ENCODE peak calls at places on chromosomes 1 and 21, in four cellular contexts. V, G, E and M are unnamed samples.

GRCh38 chr1:236514703-236515442 is 8.9 kb upstream of the LGALS8 start:
- DNase-seq in E (no peak), V (no peak), G (no peak), M (no peak)

GRCh38 chr1:7384679-7385078 is 386.4 kb upstream of the VAMP3 start:
- DNase-seq in V (no peak), G (no peak), E (no peak), M (peak; percentile 38)

GRCh38 chr1:25556791-25557476 is 13.5 kb downstream of the LDLRAP1 start:
- DNase-seq in E (no peak), V (no peak), G (peak; percentile 56), M (no peak)

GRCh38 chr1:165856606-165857005 is 29.2 kb downstream of the UCK2 start:
- DNase-seq in V (no peak), G (no peak), E (no peak), M (no peak)

GRCh38 chr1:41348394-41348793 is 12.8 kb upstream of the FOXO6 start:
- DNase-seq in G (no peak), E (no peak), V (no peak), M (no peak)

GRCh38 chr1:52032785-52033131 is 852 bp downstream of the KTI12 start:
- DNase-seq in G (peak; percentile 44), V (no peak), E (peak; percentile 80), M (peak; percentile 74)

GRCh38 chr1:116763116-116763786 is 9.0 kb downstream of the CD2 start:
- DNase-seq in V (no peak), G (no peak), E (no peak), M (peak; percentile 29)

GRCh38 chr1:53507115-53507816 is 48.1 kb downstream of the DMRTB1 start:
- DNase-seq in G (no peak), V (no peak), E (no peak), M (no peak)

GRCh38 chr1:33455537-33456301 is 16.7 kb upstream of the ZSCAN20 start:
- DNase-seq in V (no peak), G (peak; percentile 96), E (peak; percentile 63), M (peak; percentile 83)

GRCh38 chr1:155175281-155175926 is 1.8 kb downstream of the TRIM46 start:
- DNase-seq in G (no peak), V (no peak), E (no peak), M (peak; percentile 42)

GRCh38 chr1:229114781-229115417 is 156.0 kb upstream of the RAB4A start:
- DNase-seq in V (no peak), E (no peak), G (no peak), M (no peak)

GRCh38 chr1:31663622-31664452 is 19.2 kb upstream of the PEF1 start:
- DNase-seq in E (peak; percentile 87), G (peak; percentile 47), V (peak; percentile 33), M (peak; percentile 79)

GRCh38 chr1:38064232-38064903 is 17.8 kb upstream of the POU3F1 start:
- DNase-seq in G (peak; percentile 94), E (peak; percentile 53), V (no peak), M (peak; percentile 85)

GRCh38 chr1:162020145-162020544 is 3.5 kb downstream of the OLFML2B start:
- DNase-seq in E (no peak), G (no peak), V (no peak), M (no peak)

GRCh38 chr1:234737210-234737761 is 127.3 kb upstream of the IRF2BP2 start:
- DNase-seq in E (no peak), V (no peak), G (no peak), M (no peak)

GRCh38 chr1:216005916-216006315 is 417.3 kb downstream of the USH2A start:
- DNase-seq in E (no peak), G (peak; percentile 81), V (no peak), M (no peak)

GRCh38 chr1:22184892-22185612 is 42.2 kb upstream of the WNT4 start:
- DNase-seq in V (no peak), E (peak; percentile 34), G (peak; percentile 33), M (no peak)

GRCh38 chr1:87159378-87159915 is 169.2 kb upstream of the LMO4 start:
- DNase-seq in G (no peak), E (no peak), V (no peak), M (no peak)

GRCh38 chr1:197027359-197027758 is 39.7 kb downstream of the F13B start:
- DNase-seq in E (no peak), G (peak; percentile 27), V (no peak), M (no peak)

GRCh38 chr1:33374336-33375105 is 53.6 kb upstream of the A3GALT2 start:
- DNase-seq in G (no peak), E (no peak), V (no peak), M (no peak)

GRCh38 chr21:32538147-32538792 is 47.1 kb downstream of the TCP10L start:
- DNase-seq in G (no peak), E (no peak), V (no peak), M (no peak)

GRCh38 chr1:243253927-243254232 is 1.2 kb downstream of the CEP170 start:
- DNase-seq in G (no peak), E (no peak), V (no peak), M (no peak)

GRCh38 chr1:53725238-53725689 is 13.7 kb downstream of the GLIS1 start:
- DNase-seq in V (no peak), E (peak; percentile 91), G (no peak), M (peak; percentile 91)

GRCh38 chr1:15515026-15515663 is 8.9 kb downstream of the CASP9 start:
- DNase-seq in V (no peak), G (peak; percentile 40), E (no peak), M (peak; percentile 28)

GRCh38 chr1:218494449-218494852 is 149.3 kb downstream of the TGFB2 start:
- DNase-seq in G (no peak), V (no peak), E (peak; percentile 50), M (peak; percentile 53)

GRCh38 chr1:171881466-171881865 is 40.2 kb downstream of the DNM3 start:
- DNase-seq in G (peak; percentile 1), E (no peak), V (no peak), M (no peak)

GRCh38 chr1:200029624-200030074 is 2.1 kb downstream of the NR5A2 start:
- DNase-seq in V (no peak), E (peak; percentile 61), G (no peak), M (peak; percentile 52)

GRCh38 chr1:51962486-51963356 is 27.8 kb downstream of the RAB3B start:
- DNase-seq in V (no peak), E (no peak), G (peak; percentile 57), M (no peak)

GRCh38 chr1:70458120-70458519 is 47.1 kb downstream of the CTH start:
- DNase-seq in V (no peak), G (no peak), E (no peak), M (no peak)

GRCh38 chr21:19011448-19011847 is 607.9 kb upstream of the TMPRSS15 start:
- DNase-seq in G (no peak), V (no peak), E (no peak), M (no peak)

GRCh38 chr1:10939654-10940450 is 72.6 kb upstream of the TARDBP start:
- DNase-seq in V (no peak), G (no peak), E (no peak), M (no peak)

GRCh38 chr1:174652496-174653280 is 204.9 kb downstream of the GPR52 start:
- DNase-seq in G (no peak), V (no peak), E (peak; percentile 89), M (peak; percentile 67)

GRCh38 chr1:236868625-236869467 is 73.8 kb downstream of the MTR start:
- DNase-seq in G (peak; percentile 52), V (no peak), E (peak; percentile 62), M (peak; percentile 70)

GRCh38 chr1:159867322-159868064 is 5.0 kb upstream of the VSIG8 start:
- DNase-seq in E (peak; percentile 36), V (no peak), G (no peak), M (peak; percentile 76)

GRCh38 chr21:28253378-28253777 is 739.3 kb downstream of the LTN1 start:
- DNase-seq in E (no peak), V (no peak), G (peak; percentile 7), M (no peak)

GRCh38 chr1:99663501-99663900 is 17.6 kb downstream of the PALMD start:
- DNase-seq in G (no peak), V (no peak), E (no peak), M (no peak)

GRCh38 chr1:160076295-160076694 is 5.0 kb upstream of the KCNJ9 start:
- DNase-seq in V (no peak), G (no peak), E (no peak), M (no peak)

GRCh38 chr1:223180803-223181321 is 37.8 kb upstream of the TLR5 start:
- DNase-seq in G (no peak), E (no peak), V (no peak), M (no peak)

GRCh38 chr1:2641381-2642130 is 8.7 kb upstream of the MMEL1 start:
- DNase-seq in E (no peak), G (no peak), V (no peak), M (no peak)